ENCODE peak calls at places on chromosomes 16 and 17, in five cellular contexts. One of them, this sample, is unnamed.
A peak's percentile ranks its signal among the peaks of the same experiment; 100 is the strongest.

GRCh38 chr17:2455956-2456355 is 55.1 kb upstream of the MNT start:
- DNase-seq in transverse colon: no peak
- DNase-seq in ovary: no peak
- DNase-seq in K562: no peak
- DNase-seq in prostate gland: no peak
- DNase-seq in this sample: no peak

GRCh38 chr16:88700636-88701482 is 5.3 kb downstream of the RNF166 start:
- DNase-seq in transverse colon: peak; percentile 93
- DNase-seq in ovary: peak; percentile 74
- DNase-seq in K562: peak; percentile 89
- DNase-seq in prostate gland: peak; percentile 46
- DNase-seq in this sample: peak; percentile 98

GRCh38 chr16:349211-349610 is 3.3 kb downstream of the AXIN1 start:
- DNase-seq in transverse colon: no peak
- DNase-seq in ovary: no peak
- DNase-seq in K562: no peak
- DNase-seq in prostate gland: no peak
- DNase-seq in this sample: no peak

GRCh38 chr16:30875881-30876791 is 17.7 kb downstream of the BCL7C start:
- DNase-seq in transverse colon: peak; percentile 27
- DNase-seq in ovary: no peak
- DNase-seq in K562: peak; percentile 79
- DNase-seq in prostate gland: no peak
- DNase-seq in this sample: no peak

GRCh38 chr16:66728117-66728787 is 23.2 kb downstream of the DYNC1LI2 start:
- DNase-seq in transverse colon: peak; percentile 22
- DNase-seq in ovary: no peak
- DNase-seq in K562: peak; percentile 50
- DNase-seq in prostate gland: peak; percentile 39
- DNase-seq in this sample: no peak

GRCh38 chr17:58330997-58331814 is 2.6 kb upstream of the TSPOAP1 start:
- DNase-seq in transverse colon: peak; percentile 66
- DNase-seq in ovary: peak; percentile 28
- DNase-seq in K562: peak; percentile 92
- DNase-seq in prostate gland: no peak
- DNase-seq in this sample: no peak

GRCh38 chr17:72614871-72615626 is 477.4 kb downstream of the SLC39A11 start:
- DNase-seq in transverse colon: peak; percentile 75
- DNase-seq in ovary: no peak
- DNase-seq in K562: no peak
- DNase-seq in prostate gland: peak; percentile 42
- DNase-seq in this sample: peak; percentile 28

GRCh38 chr17:75459590-75460267 is 3.3 kb downstream of the TMEM94 start:
- DNase-seq in transverse colon: peak; percentile 63
- DNase-seq in ovary: no peak
- DNase-seq in K562: no peak
- DNase-seq in prostate gland: no peak
- DNase-seq in this sample: no peak

GRCh38 chr17:75191584-75191983 is 8.8 kb upstream of the SUMO2 start:
- DNase-seq in transverse colon: no peak
- DNase-seq in ovary: no peak
- DNase-seq in K562: peak; percentile 60
- DNase-seq in prostate gland: no peak
- DNase-seq in this sample: no peak

GRCh38 chr17:50234581-50234980 is 33.1 kb upstream of the COL1A1 start:
- DNase-seq in transverse colon: no peak
- DNase-seq in ovary: no peak
- DNase-seq in K562: no peak
- DNase-seq in prostate gland: no peak
- DNase-seq in this sample: no peak

GRCh38 chr17:42928714-42929496 is 28.3 kb downstream of the G6PC1 start:
- DNase-seq in transverse colon: peak; percentile 18
- DNase-seq in ovary: no peak
- DNase-seq in K562: peak; percentile 95
- DNase-seq in prostate gland: peak; percentile 15
- DNase-seq in this sample: peak; percentile 66

GRCh38 chr17:37642706-37643105 is 540 bp downstream of the DDX52 start:
- DNase-seq in transverse colon: no peak
- DNase-seq in ovary: no peak
- DNase-seq in K562: peak; percentile 17
- DNase-seq in prostate gland: no peak
- DNase-seq in this sample: no peak

GRCh38 chr17:49987290-49987585 is 7.8 kb downstream of the DLX3 start:
- DNase-seq in transverse colon: no peak
- DNase-seq in ovary: peak; percentile 1
- DNase-seq in K562: no peak
- DNase-seq in prostate gland: no peak
- DNase-seq in this sample: no peak

GRCh38 chr16:83901101-83901500 is 2.2 kb downstream of the MLYCD start:
- DNase-seq in transverse colon: no peak
- DNase-seq in ovary: no peak
- DNase-seq in K562: no peak
- DNase-seq in prostate gland: no peak
- DNase-seq in this sample: no peak

GRCh38 chr16:4215106-4215505 is 26.8 kb downstream of the SRL start:
- DNase-seq in transverse colon: no peak
- DNase-seq in ovary: no peak
- DNase-seq in K562: no peak
- DNase-seq in prostate gland: no peak
- DNase-seq in this sample: no peak

GRCh38 chr17:80220709-80221215 is 535 bp downstream of the SLC26A11 start:
- DNase-seq in transverse colon: peak; percentile 23
- DNase-seq in ovary: peak; percentile 69
- DNase-seq in K562: no peak
- DNase-seq in prostate gland: peak; percentile 20
- DNase-seq in this sample: no peak

GRCh38 chr17:4802228-4802627 is at the start of gene C17orf114:
- DNase-seq in transverse colon: no peak
- DNase-seq in ovary: no peak
- DNase-seq in K562: no peak
- DNase-seq in prostate gland: no peak
- DNase-seq in this sample: no peak

GRCh38 chr17:75574404-75575093 is 13.1 kb upstream of the MYO15B start:
- DNase-seq in transverse colon: no peak
- DNase-seq in ovary: no peak
- DNase-seq in K562: no peak
- DNase-seq in prostate gland: no peak
- DNase-seq in this sample: no peak

GRCh38 chr16:48047755-48048154 is 108.0 kb downstream of the ABCC12 start:
- DNase-seq in transverse colon: no peak
- DNase-seq in ovary: no peak
- DNase-seq in K562: no peak
- DNase-seq in prostate gland: no peak
- DNase-seq in this sample: no peak

GRCh38 chr17:58756246-58757161 is 850 bp downstream of the PPM1E start:
- DNase-seq in transverse colon: no peak
- DNase-seq in ovary: peak; percentile 34
- DNase-seq in K562: peak; percentile 25
- DNase-seq in prostate gland: no peak
- DNase-seq in this sample: peak; percentile 40

GRCh38 chr17:63961355-63962207 is 11.1 kb downstream of the SCN4A start:
- DNase-seq in transverse colon: peak; percentile 58
- DNase-seq in ovary: peak; percentile 85
- DNase-seq in K562: peak; percentile 95
- DNase-seq in prostate gland: no peak
- DNase-seq in this sample: peak; percentile 72

GRCh38 chr16:66553223-66553622 is 847 bp downstream of the CKLF start:
- DNase-seq in transverse colon: peak; percentile 44
- DNase-seq in ovary: no peak
- DNase-seq in K562: peak; percentile 41
- DNase-seq in prostate gland: no peak
- DNase-seq in this sample: no peak

GRCh38 chr16:63129411-63130125 is 1093.3 kb upstream of the CDH8 start:
- DNase-seq in transverse colon: no peak
- DNase-seq in ovary: no peak
- DNase-seq in K562: peak; percentile 14
- DNase-seq in prostate gland: no peak
- DNase-seq in this sample: no peak

GRCh38 chr16:51951668-51952298 is 595.2 kb downstream of the TOX3 start:
- DNase-seq in transverse colon: no peak
- DNase-seq in ovary: no peak
- DNase-seq in K562: no peak
- DNase-seq in prostate gland: no peak
- DNase-seq in this sample: no peak

GRCh38 chr17:38353668-38354067 is 2.0 kb downstream of the SOCS7 start:
- DNase-seq in transverse colon: no peak
- DNase-seq in ovary: no peak
- DNase-seq in K562: no peak
- DNase-seq in prostate gland: no peak
- DNase-seq in this sample: no peak

GRCh38 chr16:23934610-23935009 is 98.8 kb downstream of the PRKCB start:
- DNase-seq in transverse colon: no peak
- DNase-seq in ovary: no peak
- DNase-seq in K562: no peak
- DNase-seq in prostate gland: no peak
- DNase-seq in this sample: no peak

GRCh38 chr17:62614142-62614541 is 13.3 kb upstream of the MRC2 start:
- DNase-seq in transverse colon: no peak
- DNase-seq in ovary: peak; percentile 60
- DNase-seq in K562: no peak
- DNase-seq in prostate gland: no peak
- DNase-seq in this sample: no peak

GRCh38 chr17:37824534-37825485 is 80.0 kb upstream of the HNF1B start:
- DNase-seq in transverse colon: no peak
- DNase-seq in ovary: no peak
- DNase-seq in K562: no peak
- DNase-seq in prostate gland: no peak
- DNase-seq in this sample: peak; percentile 84

DNA sequence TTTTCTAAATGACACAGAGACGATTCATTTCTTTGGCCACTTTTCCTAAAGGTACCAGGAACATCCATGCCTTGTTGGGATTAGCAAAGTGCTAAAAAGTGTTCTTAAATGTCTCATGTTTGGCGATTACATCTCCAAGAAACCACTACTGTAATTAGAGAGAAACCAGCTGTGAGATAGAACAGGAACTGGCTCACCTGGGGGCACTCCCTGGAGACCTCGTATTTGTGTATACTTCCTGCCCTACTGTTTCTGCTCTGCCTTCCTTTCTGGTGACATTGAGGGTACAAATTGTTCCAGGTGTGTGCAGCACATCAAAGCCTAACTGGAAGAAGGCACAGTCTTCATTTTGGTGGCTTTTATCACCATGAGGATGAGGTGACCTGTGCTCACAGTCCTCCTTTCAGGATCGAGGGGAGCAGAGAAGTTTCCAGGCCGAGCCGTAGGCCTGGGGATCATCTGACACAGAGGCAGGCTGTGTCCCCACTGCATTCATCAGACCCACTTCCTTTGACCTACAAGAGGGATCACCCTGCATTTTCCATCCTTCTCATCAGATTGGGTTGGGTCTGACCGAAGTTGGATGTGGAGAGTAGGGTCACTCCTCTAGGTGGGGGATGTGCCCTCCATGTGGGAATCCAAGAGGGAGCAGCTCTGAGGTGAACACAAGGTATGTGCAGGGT is 23.7 kb downstream of the CCL4 start:
- DNase-seq in transverse colon: no peak
- DNase-seq in ovary: no peak
- DNase-seq in K562: no peak
- DNase-seq in prostate gland: no peak
- DNase-seq in this sample: no peak
- TF ChIP-seq POLR2A in transverse colon: no peak
- TF ChIP-seq POLR2A in ovary: no peak
- TF ChIP-seq POLR2A in K562: no peak
- TF ChIP-seq POLR2A in prostate gland: no peak
- TF ChIP-seq POLR2A in this sample: no peak

DNA sequence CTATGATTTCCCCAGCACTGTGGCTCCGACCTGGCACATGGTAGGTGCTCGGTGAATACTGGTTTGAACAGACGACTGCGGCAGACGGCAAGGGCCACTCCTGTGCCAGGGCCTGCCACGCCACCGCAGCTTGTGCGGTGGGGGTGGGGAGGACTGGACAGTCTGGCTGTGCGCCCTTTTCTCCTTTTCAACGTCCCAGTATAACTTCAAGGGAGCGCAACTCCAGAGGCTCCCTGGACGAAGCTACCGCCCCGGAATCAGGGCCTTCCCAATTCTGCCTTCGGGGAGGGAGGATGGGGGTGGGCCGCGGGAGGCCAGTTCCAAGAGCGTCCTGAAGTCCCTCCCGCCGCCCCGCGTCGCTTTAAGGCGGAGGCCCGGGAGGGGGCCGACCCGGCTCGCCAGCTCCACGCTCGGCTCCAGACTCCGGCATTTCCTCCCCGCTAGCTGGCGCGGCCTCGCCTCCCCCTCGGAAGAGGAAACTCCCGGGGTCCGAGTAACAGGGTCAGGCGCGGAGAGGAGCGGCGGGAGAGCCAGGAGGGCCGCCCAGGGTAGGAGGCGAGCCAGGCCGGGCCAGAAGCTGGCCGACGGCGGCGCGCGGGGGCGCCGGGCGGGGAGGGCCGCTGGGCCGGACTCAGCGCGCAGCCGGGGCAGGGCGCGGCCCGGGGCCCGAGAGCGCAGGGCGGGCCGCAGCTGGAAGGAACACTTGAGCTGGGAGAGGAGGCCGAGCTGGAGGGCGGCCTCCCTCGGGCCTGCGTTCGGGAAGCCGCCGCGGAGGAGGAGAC is at the start of gene ITPRIPL2:
- DNase-seq in transverse colon: peak; percentile 84
- DNase-seq in ovary: peak; percentile 85
- DNase-seq in K562: peak; percentile 66
- DNase-seq in prostate gland: peak; percentile 85
- DNase-seq in this sample: no peak
- TF ChIP-seq POLR2A in transverse colon: peak; percentile 90
- TF ChIP-seq POLR2A in ovary: peak; percentile 57
- TF ChIP-seq POLR2A in K562: peak; percentile 62
- TF ChIP-seq POLR2A in prostate gland: peak; percentile 68
- TF ChIP-seq POLR2A in this sample: peak; percentile 64

GRCh38 chr17:35879748-35880654 is at the start of gene CCL5:
- DNase-seq in transverse colon: peak; percentile 28
- DNase-seq in ovary: no peak
- DNase-seq in K562: peak; percentile 63
- DNase-seq in prostate gland: no peak
- DNase-seq in this sample: no peak
- TF ChIP-seq POLR2A in transverse colon: peak; percentile 52
- TF ChIP-seq POLR2A in ovary: no peak
- TF ChIP-seq POLR2A in K562: no peak
- TF ChIP-seq POLR2A in prostate gland: no peak
- TF ChIP-seq POLR2A in this sample: no peak

DNA sequence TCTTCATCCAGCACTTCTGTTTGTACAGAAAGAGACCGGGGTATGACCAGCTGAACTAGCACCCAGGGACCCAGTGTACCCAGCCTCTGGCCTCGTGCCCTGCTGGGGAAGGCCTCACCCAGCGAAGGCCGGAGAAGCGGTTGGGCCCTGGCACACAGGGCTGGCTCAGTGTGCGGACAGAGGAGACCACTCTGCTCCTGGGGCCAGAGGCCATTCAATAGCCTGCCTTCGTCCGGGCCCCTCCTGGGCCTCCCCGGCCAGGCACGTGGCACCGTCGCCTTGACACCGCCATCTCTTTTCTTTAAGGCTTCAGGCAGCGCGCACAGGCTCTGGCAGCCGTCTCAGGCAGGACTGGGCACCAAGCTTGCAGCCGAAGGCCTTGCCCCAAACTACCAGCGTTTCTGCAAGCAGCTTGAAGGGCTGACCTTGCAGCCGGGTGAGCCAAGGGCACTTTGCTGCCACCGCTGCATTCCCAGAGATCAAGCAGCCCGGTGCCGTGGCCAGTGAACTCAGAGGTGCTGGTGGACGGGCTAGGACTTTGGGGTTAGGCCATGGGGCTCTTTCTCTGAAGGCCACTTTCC is 8.0 kb downstream of the TAX1BP3 start:
- DNase-seq in transverse colon: no peak
- DNase-seq in ovary: peak; percentile 71
- DNase-seq in K562: no peak
- DNase-seq in prostate gland: peak; percentile 47
- DNase-seq in this sample: no peak
- TF ChIP-seq POLR2A in transverse colon: no peak
- TF ChIP-seq POLR2A in ovary: no peak
- TF ChIP-seq POLR2A in K562: no peak
- TF ChIP-seq POLR2A in prostate gland: no peak
- TF ChIP-seq POLR2A in this sample: no peak

This sample was measured in H54.